ENCODE peak calls at places on chromosomes 2 and 18, in nine cellular contexts. One of them, this sample, is unnamed.

GRCh38 chr2:36408198-36408703 is 52.7 kb downstream of the CRIM1 start:
- DNase-seq in activated CD8-positive, alpha-beta memory T cell treated with anti-CD3 and anti-CD28 coated beads for 4 hours: no peak
- DNase-seq in adrenal gland: no peak
- DNase-seq in HCT116: no peak
- DNase-seq in IMR-90: peak
- DNase-seq in tibial artery: no peak
- DNase-seq in left ventricle myocardium superior: peak
- DNase-seq in HL-60: no peak
- DNase-seq in LoVo: no peak
- DNase-seq in this sample: no peak

GRCh38 chr2:8368463-8368862 is 313.4 kb upstream of the ID2 start:
- DNase-seq in activated CD8-positive, alpha-beta memory T cell treated with anti-CD3 and anti-CD28 coated beads for 4 hours: no peak
- DNase-seq in adrenal gland: no peak
- DNase-seq in HCT116: no peak
- DNase-seq in IMR-90: no peak
- DNase-seq in tibial artery: no peak
- DNase-seq in left ventricle myocardium superior: no peak
- DNase-seq in HL-60: no peak
- DNase-seq in LoVo: no peak
- DNase-seq in this sample: no peak

GRCh38 chr2:29074401-29074800 is at the start of gene PCARE:
- DNase-seq in activated CD8-positive, alpha-beta memory T cell treated with anti-CD3 and anti-CD28 coated beads for 4 hours: no peak
- DNase-seq in adrenal gland: no peak
- DNase-seq in HCT116: no peak
- DNase-seq in IMR-90: no peak
- DNase-seq in tibial artery: no peak
- DNase-seq in left ventricle myocardium superior: no peak
- DNase-seq in HL-60: no peak
- DNase-seq in LoVo: no peak
- DNase-seq in this sample: no peak

GRCh38 chr18:10247402-10248117 is 206.9 kb upstream of the APCDD1 start:
- DNase-seq in activated CD8-positive, alpha-beta memory T cell treated with anti-CD3 and anti-CD28 coated beads for 4 hours: no peak
- DNase-seq in adrenal gland: no peak
- DNase-seq in HCT116: no peak
- DNase-seq in IMR-90: no peak
- DNase-seq in tibial artery: no peak
- DNase-seq in left ventricle myocardium superior: peak
- DNase-seq in HL-60: no peak
- DNase-seq in LoVo: no peak
- DNase-seq in this sample: no peak

GRCh38 chr2:157315901-157316300 is 9.7 kb downstream of the ERMN start:
- DNase-seq in activated CD8-positive, alpha-beta memory T cell treated with anti-CD3 and anti-CD28 coated beads for 4 hours: no peak
- DNase-seq in adrenal gland: no peak
- DNase-seq in HCT116: no peak
- DNase-seq in IMR-90: no peak
- DNase-seq in tibial artery: no peak
- DNase-seq in left ventricle myocardium superior: no peak
- DNase-seq in HL-60: no peak
- DNase-seq in LoVo: no peak
- DNase-seq in this sample: no peak

GRCh38 chr18:46393230-46393629 is 263.8 kb downstream of the LOXHD1 start:
- DNase-seq in activated CD8-positive, alpha-beta memory T cell treated with anti-CD3 and anti-CD28 coated beads for 4 hours: no peak
- DNase-seq in adrenal gland: no peak
- DNase-seq in HCT116: no peak
- DNase-seq in IMR-90: no peak
- DNase-seq in tibial artery: no peak
- DNase-seq in left ventricle myocardium superior: no peak
- DNase-seq in HL-60: no peak
- DNase-seq in LoVo: no peak
- DNase-seq in this sample: no peak

GRCh38 chr18:26091047-26091630 is 726 bp upstream of the SS18 start:
- DNase-seq in activated CD8-positive, alpha-beta memory T cell treated with anti-CD3 and anti-CD28 coated beads for 4 hours: no peak
- DNase-seq in adrenal gland: peak
- DNase-seq in HCT116: peak
- DNase-seq in IMR-90: no peak
- DNase-seq in tibial artery: peak
- DNase-seq in left ventricle myocardium superior: peak
- DNase-seq in HL-60: no peak
- DNase-seq in LoVo: peak
- DNase-seq in this sample: no peak

GRCh38 chr2:2613279-2614199 is 282.5 kb upstream of the MYT1L start:
- DNase-seq in activated CD8-positive, alpha-beta memory T cell treated with anti-CD3 and anti-CD28 coated beads for 4 hours: peak
- DNase-seq in adrenal gland: peak
- DNase-seq in HCT116: peak
- DNase-seq in IMR-90: peak
- DNase-seq in tibial artery: peak
- DNase-seq in left ventricle myocardium superior: peak
- DNase-seq in HL-60: peak
- DNase-seq in LoVo: no peak
- DNase-seq in this sample: peak

GRCh38 chr2:237616373-237617304 is 10.7 kb upstream of the LRRFIP1 start:
- DNase-seq in activated CD8-positive, alpha-beta memory T cell treated with anti-CD3 and anti-CD28 coated beads for 4 hours: no peak
- DNase-seq in adrenal gland: no peak
- DNase-seq in HCT116: no peak
- DNase-seq in IMR-90: peak
- DNase-seq in tibial artery: no peak
- DNase-seq in left ventricle myocardium superior: no peak
- DNase-seq in HL-60: no peak
- DNase-seq in LoVo: no peak
- DNase-seq in this sample: no peak

GRCh38 chr18:26290388-26290787 is 64.1 kb downstream of the TAF4B start:
- DNase-seq in activated CD8-positive, alpha-beta memory T cell treated with anti-CD3 and anti-CD28 coated beads for 4 hours: no peak
- DNase-seq in adrenal gland: no peak
- DNase-seq in HCT116: no peak
- DNase-seq in IMR-90: no peak
- DNase-seq in tibial artery: no peak
- DNase-seq in left ventricle myocardium superior: no peak
- DNase-seq in HL-60: no peak
- DNase-seq in LoVo: no peak
- DNase-seq in this sample: no peak

GRCh38 chr2:210480079-210480478 is 3.5 kb upstream of the LANCL1 start:
- DNase-seq in activated CD8-positive, alpha-beta memory T cell treated with anti-CD3 and anti-CD28 coated beads for 4 hours: no peak
- DNase-seq in adrenal gland: no peak
- DNase-seq in HCT116: no peak
- DNase-seq in IMR-90: no peak
- DNase-seq in tibial artery: no peak
- DNase-seq in left ventricle myocardium superior: no peak
- DNase-seq in HL-60: peak
- DNase-seq in LoVo: no peak
- DNase-seq in this sample: no peak

GRCh38 chr2:174633621-174633927 is 36.0 kb upstream of the WIPF1 start:
- DNase-seq in activated CD8-positive, alpha-beta memory T cell treated with anti-CD3 and anti-CD28 coated beads for 4 hours: no peak
- DNase-seq in adrenal gland: no peak
- DNase-seq in HCT116: no peak
- DNase-seq in IMR-90: no peak
- DNase-seq in tibial artery: no peak
- DNase-seq in left ventricle myocardium superior: no peak
- DNase-seq in HL-60: peak
- DNase-seq in LoVo: no peak
- DNase-seq in this sample: no peak

GRCh38 chr18:44098551-44099098 is 582.1 kb upstream of the SETBP1 start:
- DNase-seq in activated CD8-positive, alpha-beta memory T cell treated with anti-CD3 and anti-CD28 coated beads for 4 hours: no peak
- DNase-seq in adrenal gland: no peak
- DNase-seq in HCT116: no peak
- DNase-seq in IMR-90: peak
- DNase-seq in tibial artery: no peak
- DNase-seq in left ventricle myocardium superior: no peak
- DNase-seq in HL-60: no peak
- DNase-seq in LoVo: no peak
- DNase-seq in this sample: no peak

GRCh38 chr2:58336416-58336815 is 95.3 kb upstream of the FANCL start:
- DNase-seq in activated CD8-positive, alpha-beta memory T cell treated with anti-CD3 and anti-CD28 coated beads for 4 hours: no peak
- DNase-seq in adrenal gland: no peak
- DNase-seq in HCT116: no peak
- DNase-seq in IMR-90: no peak
- DNase-seq in tibial artery: no peak
- DNase-seq in left ventricle myocardium superior: no peak
- DNase-seq in HL-60: no peak
- DNase-seq in LoVo: no peak
- DNase-seq in this sample: no peak

GRCh38 chr18:47772374-47773248 is 157.8 kb downstream of the SMAD2 start:
- DNase-seq in activated CD8-positive, alpha-beta memory T cell treated with anti-CD3 and anti-CD28 coated beads for 4 hours: peak
- DNase-seq in adrenal gland: peak
- DNase-seq in HCT116: peak
- DNase-seq in IMR-90: peak
- DNase-seq in tibial artery: no peak
- DNase-seq in left ventricle myocardium superior: peak
- DNase-seq in HL-60: peak
- DNase-seq in LoVo: peak
- DNase-seq in this sample: peak

GRCh38 chr2:9703085-9703641 is 72.4 kb upstream of the YWHAQ start:
- DNase-seq in activated CD8-positive, alpha-beta memory T cell treated with anti-CD3 and anti-CD28 coated beads for 4 hours: peak
- DNase-seq in adrenal gland: no peak
- DNase-seq in HCT116: peak
- DNase-seq in IMR-90: peak
- DNase-seq in tibial artery: no peak
- DNase-seq in left ventricle myocardium superior: peak
- DNase-seq in HL-60: no peak
- DNase-seq in LoVo: peak
- DNase-seq in this sample: peak

GRCh38 chr2:127145255-127145899 is 38.4 kb upstream of the BIN1 start:
- DNase-seq in activated CD8-positive, alpha-beta memory T cell treated with anti-CD3 and anti-CD28 coated beads for 4 hours: no peak
- DNase-seq in adrenal gland: peak
- DNase-seq in HCT116: no peak
- DNase-seq in IMR-90: peak
- DNase-seq in tibial artery: no peak
- DNase-seq in left ventricle myocardium superior: no peak
- DNase-seq in HL-60: no peak
- DNase-seq in LoVo: no peak
- DNase-seq in this sample: no peak

GRCh38 chr18:21218862-21219261 is 23.2 kb upstream of the GREB1L start:
- DNase-seq in activated CD8-positive, alpha-beta memory T cell treated with anti-CD3 and anti-CD28 coated beads for 4 hours: no peak
- DNase-seq in adrenal gland: no peak
- DNase-seq in HCT116: no peak
- DNase-seq in IMR-90: no peak
- DNase-seq in tibial artery: no peak
- DNase-seq in left ventricle myocardium superior: no peak
- DNase-seq in HL-60: no peak
- DNase-seq in LoVo: no peak
- DNase-seq in this sample: no peak

GRCh38 chr18:25614168-25614567 is 262.2 kb upstream of the ZNF521 start:
- DNase-seq in activated CD8-positive, alpha-beta memory T cell treated with anti-CD3 and anti-CD28 coated beads for 4 hours: no peak
- DNase-seq in adrenal gland: no peak
- DNase-seq in HCT116: no peak
- DNase-seq in IMR-90: no peak
- DNase-seq in tibial artery: no peak
- DNase-seq in left ventricle myocardium superior: no peak
- DNase-seq in HL-60: no peak
- DNase-seq in LoVo: no peak
- DNase-seq in this sample: no peak

GRCh38 chr2:26757873-26758789 is 6.0 kb upstream of the SLC35F6 start:
- DNase-seq in activated CD8-positive, alpha-beta memory T cell treated with anti-CD3 and anti-CD28 coated beads for 4 hours: no peak
- DNase-seq in adrenal gland: peak
- DNase-seq in HCT116: peak
- DNase-seq in IMR-90: peak
- DNase-seq in tibial artery: no peak
- DNase-seq in left ventricle myocardium superior: no peak
- DNase-seq in HL-60: no peak
- DNase-seq in LoVo: peak
- DNase-seq in this sample: no peak

GRCh38 chr2:67290451-67290991 is 106.6 kb upstream of the ETAA1 start:
- DNase-seq in activated CD8-positive, alpha-beta memory T cell treated with anti-CD3 and anti-CD28 coated beads for 4 hours: no peak
- DNase-seq in adrenal gland: no peak
- DNase-seq in HCT116: peak
- DNase-seq in IMR-90: peak
- DNase-seq in tibial artery: no peak
- DNase-seq in left ventricle myocardium superior: no peak
- DNase-seq in HL-60: no peak
- DNase-seq in LoVo: no peak
- DNase-seq in this sample: no peak

GRCh38 chr2:230160112-230160660 is 59.6 kb downstream of the SP110 start:
- DNase-seq in activated CD8-positive, alpha-beta memory T cell treated with anti-CD3 and anti-CD28 coated beads for 4 hours: no peak
- DNase-seq in adrenal gland: peak
- DNase-seq in HCT116: peak
- DNase-seq in IMR-90: peak
- DNase-seq in tibial artery: no peak
- DNase-seq in left ventricle myocardium superior: peak
- DNase-seq in HL-60: peak
- DNase-seq in LoVo: no peak
- DNase-seq in this sample: peak

GRCh38 chr2:190678444-190679162 is 29.7 kb downstream of the NAB1 start:
- DNase-seq in activated CD8-positive, alpha-beta memory T cell treated with anti-CD3 and anti-CD28 coated beads for 4 hours: no peak
- DNase-seq in adrenal gland: no peak
- DNase-seq in HCT116: no peak
- DNase-seq in IMR-90: peak
- DNase-seq in tibial artery: no peak
- DNase-seq in left ventricle myocardium superior: no peak
- DNase-seq in HL-60: no peak
- DNase-seq in LoVo: no peak
- DNase-seq in this sample: no peak

GRCh38 chr2:223049356-223049755 is 2.6 kb upstream of the KCNE4 start:
- DNase-seq in activated CD8-positive, alpha-beta memory T cell treated with anti-CD3 and anti-CD28 coated beads for 4 hours: no peak
- DNase-seq in adrenal gland: no peak
- DNase-seq in HCT116: no peak
- DNase-seq in IMR-90: no peak
- DNase-seq in tibial artery: no peak
- DNase-seq in left ventricle myocardium superior: no peak
- DNase-seq in HL-60: no peak
- DNase-seq in LoVo: no peak
- DNase-seq in this sample: no peak

GRCh38 chr2:88227446-88227845 is 57.3 kb downstream of the THNSL2 start:
- DNase-seq in activated CD8-positive, alpha-beta memory T cell treated with anti-CD3 and anti-CD28 coated beads for 4 hours: no peak
- DNase-seq in adrenal gland: no peak
- DNase-seq in HCT116: peak
- DNase-seq in IMR-90: no peak
- DNase-seq in tibial artery: no peak
- DNase-seq in left ventricle myocardium superior: no peak
- DNase-seq in HL-60: no peak
- DNase-seq in LoVo: peak
- DNase-seq in this sample: no peak

GRCh38 chr2:27380626-27381556 is at the start of gene ZNF513:
- DNase-seq in activated CD8-positive, alpha-beta memory T cell treated with anti-CD3 and anti-CD28 coated beads for 4 hours: peak
- DNase-seq in adrenal gland: peak
- DNase-seq in HCT116: peak
- DNase-seq in IMR-90: peak
- DNase-seq in tibial artery: peak
- DNase-seq in left ventricle myocardium superior: peak
- DNase-seq in HL-60: peak
- DNase-seq in LoVo: no peak
- DNase-seq in this sample: peak

GRCh38 chr2:157075924-157076323 is 181.6 kb upstream of the GALNT5 start:
- DNase-seq in activated CD8-positive, alpha-beta memory T cell treated with anti-CD3 and anti-CD28 coated beads for 4 hours: no peak
- DNase-seq in adrenal gland: no peak
- DNase-seq in HCT116: no peak
- DNase-seq in IMR-90: no peak
- DNase-seq in tibial artery: no peak
- DNase-seq in left ventricle myocardium superior: no peak
- DNase-seq in HL-60: no peak
- DNase-seq in LoVo: no peak
- DNase-seq in this sample: no peak

GRCh38 chr2:156341482-156342251 is 9.1 kb upstream of the NR4A2 start:
- DNase-seq in activated CD8-positive, alpha-beta memory T cell treated with anti-CD3 and anti-CD28 coated beads for 4 hours: peak
- DNase-seq in adrenal gland: peak
- DNase-seq in HCT116: peak
- DNase-seq in IMR-90: peak
- DNase-seq in tibial artery: peak
- DNase-seq in left ventricle myocardium superior: peak
- DNase-seq in HL-60: peak
- DNase-seq in LoVo: peak
- DNase-seq in this sample: peak

GRCh38 chr2:47086054-47086471 is 69.0 kb downstream of the STPG4 start:
- DNase-seq in activated CD8-positive, alpha-beta memory T cell treated with anti-CD3 and anti-CD28 coated beads for 4 hours: no peak
- DNase-seq in adrenal gland: no peak
- DNase-seq in HCT116: no peak
- DNase-seq in IMR-90: no peak
- DNase-seq in tibial artery: no peak
- DNase-seq in left ventricle myocardium superior: no peak
- DNase-seq in HL-60: no peak
- DNase-seq in LoVo: no peak
- DNase-seq in this sample: no peak

GRCh38 chr2:167258712-167259111 is 370.4 kb downstream of the XIRP2 start:
- DNase-seq in activated CD8-positive, alpha-beta memory T cell treated with anti-CD3 and anti-CD28 coated beads for 4 hours: no peak
- DNase-seq in adrenal gland: no peak
- DNase-seq in HCT116: no peak
- DNase-seq in IMR-90: no peak
- DNase-seq in tibial artery: no peak
- DNase-seq in left ventricle myocardium superior: no peak
- DNase-seq in HL-60: no peak
- DNase-seq in LoVo: no peak
- DNase-seq in this sample: no peak

GRCh38 chr2:174717273-174717672 is 47.0 kb downstream of the CHRNA1 start:
- DNase-seq in activated CD8-positive, alpha-beta memory T cell treated with anti-CD3 and anti-CD28 coated beads for 4 hours: no peak
- DNase-seq in adrenal gland: no peak
- DNase-seq in HCT116: no peak
- DNase-seq in IMR-90: peak
- DNase-seq in tibial artery: no peak
- DNase-seq in left ventricle myocardium superior: no peak
- DNase-seq in HL-60: no peak
- DNase-seq in LoVo: no peak
- DNase-seq in this sample: no peak

This sample was measured in T-cell.